ENCODE peak calls at places on chromosomes 13 and 19, in five cellular contexts. One of them, this sample, is unnamed.

GRCh38 chr13:113976711-113977684 is 3.1 kb upstream of the C13orf46 start:
- DNase-seq in HFFc6: peak; percentile 77
- DNase-seq in T-helper 17 cell: no peak
- DNase-seq in myocyte: peak; percentile 52
- DNase-seq in activated T-cell treated with anti-CD3 and anti-CD28 coated beads for 1 hour: no peak
- DNase-seq in this sample: peak; percentile 10

GRCh38 chr19:44356383-44357111 is at the start of gene ZNF112:
- DNase-seq in T-helper 17 cell: no peak
- DNase-seq in HFFc6: peak; percentile 82
- DNase-seq in activated T-cell treated with anti-CD3 and anti-CD28 coated beads for 1 hour: no peak
- DNase-seq in myocyte: peak; percentile 97
- DNase-seq in this sample: peak; percentile 78

GRCh38 chr13:95327190-95327589 is 25.9 kb upstream of the ABCC4 start:
- DNase-seq in HFFc6: no peak
- DNase-seq in activated T-cell treated with anti-CD3 and anti-CD28 coated beads for 1 hour: no peak
- DNase-seq in T-helper 17 cell: no peak
- DNase-seq in myocyte: no peak
- DNase-seq in this sample: no peak

GRCh38 chr19:3743486-3743885 is 18.0 kb downstream of the APBA3 start:
- DNase-seq in HFFc6: no peak
- DNase-seq in activated T-cell treated with anti-CD3 and anti-CD28 coated beads for 1 hour: no peak
- DNase-seq in myocyte: no peak
- DNase-seq in T-helper 17 cell: no peak
- DNase-seq in this sample: no peak

GRCh38 chr19:27843861-27844260 is 1369.1 kb downstream of the UQCRFS1 start:
- DNase-seq in T-helper 17 cell: no peak
- DNase-seq in myocyte: no peak
- DNase-seq in activated T-cell treated with anti-CD3 and anti-CD28 coated beads for 1 hour: no peak
- DNase-seq in HFFc6: no peak
- DNase-seq in this sample: no peak

GRCh38 chr13:45916036-45916435 is 64.5 kb upstream of the SIAH3 start:
- DNase-seq in myocyte: no peak
- DNase-seq in HFFc6: no peak
- DNase-seq in T-helper 17 cell: no peak
- DNase-seq in activated T-cell treated with anti-CD3 and anti-CD28 coated beads for 1 hour: no peak
- DNase-seq in this sample: no peak

GRCh38 chr19:53545271-53546065 is 7.5 kb downstream of the ZNF331 start:
- DNase-seq in myocyte: peak; percentile 89
- DNase-seq in T-helper 17 cell: no peak
- DNase-seq in HFFc6: peak; percentile 85
- DNase-seq in activated T-cell treated with anti-CD3 and anti-CD28 coated beads for 1 hour: no peak
- DNase-seq in this sample: no peak

GRCh38 chr13:29472317-29472961 is 123.0 kb downstream of the SLC7A1 start:
- DNase-seq in T-helper 17 cell: no peak
- DNase-seq in myocyte: peak; percentile 70
- DNase-seq in HFFc6: peak; percentile 61
- DNase-seq in activated T-cell treated with anti-CD3 and anti-CD28 coated beads for 1 hour: peak; percentile 12
- DNase-seq in this sample: peak; percentile 14

GRCh38 chr13:99916366-99917103 is 55.0 kb downstream of the ZIC5 start:
- DNase-seq in HFFc6: peak; percentile 75
- DNase-seq in T-helper 17 cell: no peak
- DNase-seq in activated T-cell treated with anti-CD3 and anti-CD28 coated beads for 1 hour: no peak
- DNase-seq in myocyte: peak; percentile 79
- DNase-seq in this sample: peak; percentile 67

This sample was measured in RCC 7860.